ENCODE peak calls at places on chromosomes 11 and 22, in nine cellular contexts. M, Z, R, X, Q, B, H, K and P are unnamed samples.

GRCh38 chr22:48943567-48944432 is 883.9 kb downstream of the BRD1 start:
- DNase-seq in M (no peak), Z (peak), R (peak), X (no peak), Q (peak), B (no peak), H (peak), K (no peak), P (peak)

GRCh38 chr11:67656278-67656922 is 5.9 kb upstream of the ACY3 start:
- DNase-seq in M (no peak), Z (no peak), R (peak), X (no peak), Q (peak), B (no peak), H (no peak), K (no peak), P (peak)

GRCh38 chr11:122746611-122747305 is 91.2 kb downstream of the UBASH3B start:
- DNase-seq in M (no peak), Z (no peak), R (no peak), X (no peak), Q (no peak), B (no peak), H (no peak), K (no peak), P (no peak)

GRCh38 chr22:42286205-42286604 is 15.8 kb upstream of the TCF20 start:
- DNase-seq in M (no peak), Z (no peak), R (peak), X (no peak), Q (no peak), B (no peak), H (no peak), K (no peak), P (no peak)

GRCh38 chr22:22571429-22571828 is 12.4 kb upstream of the PRAME start:
- DNase-seq in M (no peak), Z (no peak), R (no peak), X (no peak), Q (no peak), B (no peak), H (no peak), K (no peak), P (no peak)

GRCh38 chr11:44609028-44609782 is 43.7 kb downstream of the CD82 start:
- DNase-seq in M (no peak), Z (no peak), R (peak), X (no peak), Q (peak), B (no peak), H (no peak), K (peak), P (no peak)

GRCh38 chr11:111540114-111540920 is at the start of gene LAYN:
- DNase-seq in M (peak), Z (peak), R (peak), X (peak), Q (no peak), B (peak), H (peak), K (peak), P (no peak)

GRCh38 chr11:61111786-61112517 is 9.7 kb downstream of the CD5 start:
- DNase-seq in M (no peak), Z (no peak), R (peak), X (no peak), Q (no peak), B (peak), H (no peak), K (peak), P (no peak)

GRCh38 chr11:130999992-131000770 is 83.9 kb upstream of the SNX19 start:
- DNase-seq in M (no peak), Z (no peak), R (no peak), X (no peak), Q (no peak), B (peak), H (no peak), K (no peak), P (peak)